ENCODE peak calls at places on chromosomes 12 and 14, in ten cellular contexts. S is HL-60, P is A549, K is HFFc6, M is psoas muscle, I is fibroblast of mammary gland, E is epithelial cell of esophagus, Q is left ventricle myocardium inferior, D is GM20000, L is right lobe of liver. Y is an unnamed sample.

GRCh38 chr12:118645219-118645618 is 268.9 kb downstream of the SUDS3 start:
- DNase-seq in S (no peak), P (peak), K (no peak), M (no peak), I (no peak), E (peak), Q (peak), D (no peak), L (peak), Y (peak)

GRCh38 chr12:25852792-25853191 is 105.7 kb upstream of the RASSF8 start:
- DNase-seq in S (no peak), P (peak), K (peak), M (no peak), I (peak), E (peak), Q (no peak), D (no peak), L (no peak), Y (peak)

GRCh38 chr12:94405378-94406116 is 54.1 kb downstream of the CEP83 start:
- DNase-seq in S (no peak), P (no peak), K (no peak), M (no peak), I (peak), E (no peak), Q (no peak), D (peak), L (no peak), Y (no peak)

GRCh38 chr12:48764521-48764920 is 24.4 kb downstream of the ADCY6 start:
- DNase-seq in S (no peak), P (no peak), K (no peak), M (no peak), I (no peak), E (peak), Q (no peak), D (no peak), L (no peak), Y (peak)

GRCh38 chr14:36975834-36976233 is 196.6 kb downstream of the SLC25A21 start:
- DNase-seq in S (peak), P (peak), K (no peak), M (no peak), I (peak), E (peak), Q (no peak), D (no peak), L (no peak), Y (peak)

GRCh38 chr14:101665478-101666078 is 95.9 kb upstream of the PPP2R5C start:
- DNase-seq in S (peak), P (peak), K (peak), M (no peak), I (peak), E (peak), Q (no peak), D (peak), L (no peak), Y (peak)

GRCh38 chr14:99270491-99271287 is 1.3 kb downstream of the BCL11B start:
- DNase-seq in S (no peak), P (no peak), K (no peak), M (no peak), I (no peak), E (no peak), Q (no peak), D (peak), L (no peak), Y (no peak)

GRCh38 chr14:64823305-64823985 is 56.3 kb downstream of the SPTB start:
- DNase-seq in S (peak), P (peak), K (peak), M (peak), I (peak), E (peak), Q (peak), D (peak), L (peak), Y (peak)

GRCh38 chr12:25151476-25151875 is 43.5 kb downstream of the DNAI7 start:
- DNase-seq in S (no peak), P (peak), K (peak), M (no peak), I (peak), E (peak), Q (peak), D (no peak), L (no peak), Y (peak)

GRCh38 chr14:42980419-42980818 is 1373.7 kb downstream of the LRFN5 start:
- DNase-seq in S (no peak), P (no peak), K (no peak), M (no peak), I (no peak), E (no peak), Q (no peak), D (no peak), L (no peak), Y (no peak)

GRCh38 chr14:106442857-106443256 is 916.5 kb downstream of the TMEM121 start:
- DNase-seq in S (peak), P (no peak), K (no peak), M (no peak), I (no peak), E (no peak), Q (no peak), D (peak), L (no peak), Y (peak)

GRCh38 chr14:89616425-89617141 is 199.6 kb upstream of the FOXN3 start:
- DNase-seq in S (no peak), P (no peak), K (peak), M (no peak), I (peak), E (no peak), Q (no peak), D (peak), L (no peak), Y (peak)

GRCh38 chr12:124633954-124634352 is 66.5 kb upstream of the NCOR2 start:
- DNase-seq in S (no peak), P (no peak), K (no peak), M (no peak), I (no peak), E (no peak), Q (no peak), D (no peak), L (no peak), Y (no peak)

GRCh38 chr12:3123729-3124128 is 46.5 kb downstream of the TSPAN9 start:
- DNase-seq in S (no peak), P (no peak), K (peak), M (no peak), I (peak), E (no peak), Q (no peak), D (no peak), L (no peak), Y (no peak)

GRCh38 chr14:55052259-55052930 is 948 bp downstream of the MAPK1IP1L start:
- DNase-seq in S (no peak), P (no peak), K (no peak), M (no peak), I (peak), E (peak), Q (no peak), D (peak), L (no peak), Y (no peak)

GRCh38 chr12:47686645-47687240 is 19.1 kb downstream of the RPAP3 start:
- DNase-seq in S (peak), P (peak), K (peak), M (no peak), I (peak), E (peak), Q (no peak), D (peak), L (no peak), Y (peak)

GRCh38 chr12:71456316-71456715 is 16.7 kb downstream of the LGR5 start:
- DNase-seq in S (no peak), P (no peak), K (no peak), M (no peak), I (no peak), E (no peak), Q (no peak), D (no peak), L (no peak), Y (no peak)

GRCh38 chr14:102994689-102995088 is 62.7 kb downstream of the CDC42BPB start:
- DNase-seq in S (no peak), P (no peak), K (no peak), M (peak), I (no peak), E (no peak), Q (no peak), D (no peak), L (no peak), Y (no peak)

GRCh38 chr14:60241091-60241490 is 7.9 kb upstream of the PPM1A start:
- DNase-seq in S (no peak), P (no peak), K (no peak), M (no peak), I (no peak), E (no peak), Q (no peak), D (no peak), L (no peak), Y (no peak)

GRCh38 chr12:96501139-96501741 is 11.9 kb downstream of the CFAP54 start:
- DNase-seq in S (peak), P (peak), K (peak), M (peak), I (peak), E (peak), Q (peak), D (peak), L (no peak), Y (peak)

GRCh38 chr14:66649515-66649914 is 141.6 kb downstream of the GPHN start:
- DNase-seq in S (no peak), P (no peak), K (no peak), M (no peak), I (no peak), E (peak), Q (no peak), D (peak), L (no peak), Y (no peak)

GRCh38 chr14:58730793-58731464 is 93.2 kb downstream of the DACT1 start:
- DNase-seq in S (no peak), P (no peak), K (peak), M (no peak), I (peak), E (peak), Q (no peak), D (no peak), L (no peak), Y (no peak)

GRCh38 chr12:107519906-107520859 is 165.4 kb upstream of the PWP1 start:
- DNase-seq in S (no peak), P (no peak), K (no peak), M (no peak), I (no peak), E (no peak), Q (no peak), D (no peak), L (peak), Y (no peak)

GRCh38 chr14:62162998-62163589 is 400.9 kb downstream of the SNAPC1 start:
- DNase-seq in S (no peak), P (peak), K (peak), M (no peak), I (peak), E (peak), Q (no peak), D (peak), L (no peak), Y (peak)

GRCh38 chr14:87067061-87067460 is 925.9 kb downstream of the GALC start:
- DNase-seq in S (no peak), P (no peak), K (no peak), M (no peak), I (no peak), E (no peak), Q (no peak), D (no peak), L (no peak), Y (no peak)

GRCh38 chr14:87063181-87063580 is 929.8 kb downstream of the GALC start:
- DNase-seq in S (no peak), P (no peak), K (no peak), M (no peak), I (no peak), E (peak), Q (no peak), D (no peak), L (no peak), Y (peak)

GRCh38 chr14:87065366-87065765 is 927.6 kb downstream of the GALC start:
- DNase-seq in S (no peak), P (no peak), K (no peak), M (no peak), I (no peak), E (no peak), Q (no peak), D (no peak), L (no peak), Y (no peak)

GRCh38 chr14:87067597-87067996 is 925.4 kb downstream of the GALC start:
- DNase-seq in S (no peak), P (no peak), K (no peak), M (no peak), I (no peak), E (no peak), Q (no peak), D (no peak), L (no peak), Y (no peak)

DNA sequence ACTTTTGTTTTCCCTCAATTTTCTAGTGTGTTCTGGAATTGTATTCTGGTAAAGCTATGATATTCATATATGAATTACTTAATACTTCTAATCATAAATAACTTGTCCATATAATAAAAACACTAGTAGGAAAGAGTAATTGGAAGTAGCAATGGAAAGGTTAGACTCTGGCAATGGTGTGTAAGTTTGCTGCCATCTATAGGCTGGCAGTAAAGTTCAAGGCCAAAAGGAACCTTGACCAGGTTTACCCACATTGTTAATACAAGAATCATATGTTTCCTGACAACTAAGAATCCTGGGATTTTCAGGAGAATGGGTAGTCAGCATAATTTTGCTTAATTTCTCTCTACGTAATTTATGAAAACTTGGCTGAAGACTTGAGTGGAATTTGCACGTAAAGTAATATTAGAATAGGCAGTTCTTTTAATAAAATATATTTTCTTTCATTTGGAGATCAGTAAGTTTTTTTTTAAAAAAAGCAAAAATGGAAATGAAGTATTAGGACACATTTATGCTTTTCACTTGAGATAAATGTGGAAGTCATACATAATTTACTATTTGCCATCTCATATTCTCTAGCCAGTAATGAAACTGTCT is 926.7 kb downstream of the GALC start:
- DNase-seq in S (no peak), P (no peak), K (no peak), M (no peak), I (peak), E (peak), Q (no peak), D (no peak), L (no peak), Y (peak)
- TF ChIP-seq CTCF in S (no peak), P (no peak), K (peak), M (no peak), I (peak), E (peak), Q (no peak), D (no peak), L (no peak), Y (peak)

GRCh38 chr12:46555379-46555778 is 182.8 kb upstream of the SLC38A2 start:
- DNase-seq in S (no peak), P (no peak), K (peak), M (no peak), I (peak), E (peak), Q (no peak), D (no peak), L (no peak), Y (peak)

GRCh38 chr12:46557539-46558373 is 185.2 kb upstream of the SLC38A2 start:
- DNase-seq in S (no peak), P (no peak), K (peak), M (no peak), I (peak), E (peak), Q (no peak), D (no peak), L (no peak), Y (peak)

GRCh38 chr12:46556105-46556559 is 183.6 kb upstream of the SLC38A2 start:
- DNase-seq in S (no peak), P (peak), K (peak), M (no peak), I (peak), E (peak), Q (no peak), D (no peak), L (no peak), Y (peak)

GRCh38 chr12:46558696-46559095 is 186.1 kb upstream of the SLC38A2 start:
- DNase-seq in S (no peak), P (no peak), K (no peak), M (no peak), I (no peak), E (peak), Q (no peak), D (no peak), L (no peak), Y (no peak)

GRCh38 chr12:46556820-46557524 is 184.4 kb upstream of the SLC38A2 start:
- DNase-seq in S (no peak), P (peak), K (peak), M (no peak), I (peak), E (peak), Q (no peak), D (no peak), L (no peak), Y (peak)
- TF ChIP-seq CTCF in S (no peak), P (no peak), K (no peak), M (no peak), I (peak), E (no peak), Q (no peak), D (no peak), L (no peak), Y (no peak)

GRCh38 chr14:75497191-75497590 is 25.1 kb upstream of the BATF start:
- DNase-seq in S (peak), P (no peak), K (no peak), M (no peak), I (no peak), E (no peak), Q (no peak), D (peak), L (no peak), Y (no peak)
- TF ChIP-seq CTCF in S (no peak), P (no peak), K (no peak), M (no peak), I (no peak), E (no peak), Q (no peak), D (no peak), L (no peak), Y (no peak)

GRCh38 chr14:67881225-67881624 is 61.6 kb downstream of the RAD51B start:
- DNase-seq in S (no peak), P (no peak), K (no peak), M (no peak), I (no peak), E (no peak), Q (no peak), D (peak), L (no peak), Y (no peak)

GRCh38 chr14:67883717-67884116 is 64.1 kb downstream of the RAD51B start:
- DNase-seq in S (no peak), P (peak), K (peak), M (no peak), I (peak), E (peak), Q (no peak), D (no peak), L (no peak), Y (peak)

GRCh38 chr14:67887478-67887877 is 67.9 kb downstream of the RAD51B start:
- DNase-seq in S (no peak), P (no peak), K (no peak), M (no peak), I (no peak), E (no peak), Q (no peak), D (no peak), L (no peak), Y (no peak)

GRCh38 chr14:67882973-67883372 is 63.4 kb downstream of the RAD51B start:
- DNase-seq in S (no peak), P (no peak), K (no peak), M (no peak), I (no peak), E (no peak), Q (no peak), D (no peak), L (no peak), Y (no peak)

GRCh38 chr14:67886221-67886620 is 66.6 kb downstream of the RAD51B start:
- DNase-seq in S (no peak), P (no peak), K (no peak), M (no peak), I (no peak), E (no peak), Q (no peak), D (no peak), L (no peak), Y (no peak)
- TF ChIP-seq CTCF in S (no peak), P (no peak), K (no peak), M (no peak), I (no peak), E (no peak), Q (no peak), D (no peak), L (no peak), Y (no peak)